ENCODE peak calls at places on chromosomes 16 and 17, in ten cellular contexts. One of them, this sample, is unnamed.

GRCh38 chr17:5380491-5381135 is 38.8 kb downstream of the NUP88 start:
- DNase-seq in CD8-positive, alpha-beta memory T cell: no peak
- DNase-seq in lung: no peak
- DNase-seq in BE2C: no peak
- DNase-seq in PC-9: no peak
- DNase-seq in CD8-positive, alpha-beta T cell: no peak
- DNase-seq in endodermal cell: no peak
- DNase-seq in cardiac muscle cell: peak; percentile 5
- DNase-seq in HAP-1: no peak
- DNase-seq in neuronal stem cell: no peak
- DNase-seq in this sample: no peak

GRCh38 chr17:31320231-31320630 is 1.2 kb downstream of the EVI2A start:
- DNase-seq in neuronal stem cell: no peak
- DNase-seq in cardiac muscle cell: no peak
- DNase-seq in PC-9: no peak
- DNase-seq in HAP-1: no peak
- DNase-seq in CD8-positive, alpha-beta memory T cell: no peak
- DNase-seq in BE2C: no peak
- DNase-seq in lung: no peak
- DNase-seq in CD8-positive, alpha-beta T cell: no peak
- DNase-seq in endodermal cell: no peak
- DNase-seq in this sample: no peak

GRCh38 chr16:57537194-57537505 is 779 bp upstream of the CCDC102A start:
- DNase-seq in endodermal cell: no peak
- DNase-seq in BE2C: no peak
- DNase-seq in neuronal stem cell: no peak
- DNase-seq in CD8-positive, alpha-beta memory T cell: no peak
- DNase-seq in HAP-1: no peak
- DNase-seq in CD8-positive, alpha-beta T cell: no peak
- DNase-seq in lung: no peak
- DNase-seq in PC-9: no peak
- DNase-seq in cardiac muscle cell: no peak
- DNase-seq in this sample: no peak

GRCh38 chr16:58678269-58678668 is 6.3 kb downstream of the SLC38A7 start:
- DNase-seq in HAP-1: no peak
- DNase-seq in PC-9: no peak
- DNase-seq in neuronal stem cell: no peak
- DNase-seq in CD8-positive, alpha-beta memory T cell: no peak
- DNase-seq in CD8-positive, alpha-beta T cell: no peak
- DNase-seq in lung: no peak
- DNase-seq in endodermal cell: no peak
- DNase-seq in BE2C: no peak
- DNase-seq in cardiac muscle cell: no peak
- DNase-seq in this sample: no peak

GRCh38 chr17:82559779-82560642 is 40.5 kb downstream of the FOXK2 start:
- DNase-seq in CD8-positive, alpha-beta memory T cell: no peak
- DNase-seq in lung: no peak
- DNase-seq in cardiac muscle cell: no peak
- DNase-seq in CD8-positive, alpha-beta T cell: no peak
- DNase-seq in BE2C: no peak
- DNase-seq in neuronal stem cell: no peak
- DNase-seq in PC-9: no peak
- DNase-seq in endodermal cell: no peak
- DNase-seq in HAP-1: no peak
- DNase-seq in this sample: no peak

GRCh38 chr16:89141884-89142267 is 29.7 kb upstream of the CDH15 start:
- DNase-seq in BE2C: no peak
- DNase-seq in lung: no peak
- DNase-seq in PC-9: no peak
- DNase-seq in endodermal cell: no peak
- DNase-seq in neuronal stem cell: no peak
- DNase-seq in CD8-positive, alpha-beta T cell: peak; percentile 8
- DNase-seq in CD8-positive, alpha-beta memory T cell: no peak
- DNase-seq in cardiac muscle cell: no peak
- DNase-seq in HAP-1: no peak
- DNase-seq in this sample: no peak

GRCh38 chr17:65743313-65743665 is 181.8 kb upstream of the AXIN2 start:
- DNase-seq in PC-9: no peak
- DNase-seq in HAP-1: no peak
- DNase-seq in CD8-positive, alpha-beta T cell: no peak
- DNase-seq in neuronal stem cell: no peak
- DNase-seq in cardiac muscle cell: peak; percentile 41
- DNase-seq in lung: no peak
- DNase-seq in CD8-positive, alpha-beta memory T cell: no peak
- DNase-seq in endodermal cell: no peak
- DNase-seq in BE2C: no peak
- DNase-seq in this sample: no peak

GRCh38 chr16:2058901-2059300 is 11.1 kb downstream of the TSC2 start:
- DNase-seq in PC-9: no peak
- DNase-seq in endodermal cell: no peak
- DNase-seq in BE2C: no peak
- DNase-seq in cardiac muscle cell: no peak
- DNase-seq in neuronal stem cell: peak; percentile 31
- DNase-seq in CD8-positive, alpha-beta memory T cell: no peak
- DNase-seq in CD8-positive, alpha-beta T cell: no peak
- DNase-seq in lung: no peak
- DNase-seq in HAP-1: no peak
- DNase-seq in this sample: no peak

GRCh38 chr16:82071421-82071820 is 36.4 kb downstream of the HSD17B2 start:
- DNase-seq in HAP-1: no peak
- DNase-seq in CD8-positive, alpha-beta memory T cell: no peak
- DNase-seq in cardiac muscle cell: no peak
- DNase-seq in lung: no peak
- DNase-seq in endodermal cell: no peak
- DNase-seq in PC-9: no peak
- DNase-seq in BE2C: no peak
- DNase-seq in CD8-positive, alpha-beta T cell: no peak
- DNase-seq in neuronal stem cell: no peak
- DNase-seq in this sample: no peak

GRCh38 chr17:39153541-39154111 is 2.2 kb upstream of the PLXDC1 start:
- DNase-seq in cardiac muscle cell: peak; percentile 89
- DNase-seq in CD8-positive, alpha-beta memory T cell: peak; percentile 86
- DNase-seq in endodermal cell: peak; percentile 98
- DNase-seq in BE2C: peak; percentile 85
- DNase-seq in PC-9: peak; percentile 79
- DNase-seq in CD8-positive, alpha-beta T cell: peak; percentile 91
- DNase-seq in neuronal stem cell: peak; percentile 90
- DNase-seq in lung: peak; percentile 93
- DNase-seq in HAP-1: peak; percentile 94
- DNase-seq in this sample: peak; percentile 84

GRCh38 chr16:50547340-50547865 is 793 bp upstream of the NKD1 start:
- DNase-seq in HAP-1: peak; percentile 27
- DNase-seq in endodermal cell: peak; percentile 87
- DNase-seq in lung: no peak
- DNase-seq in CD8-positive, alpha-beta T cell: peak; percentile 92
- DNase-seq in BE2C: peak; percentile 30
- DNase-seq in PC-9: no peak
- DNase-seq in CD8-positive, alpha-beta memory T cell: peak; percentile 78
- DNase-seq in neuronal stem cell: peak; percentile 41
- DNase-seq in cardiac muscle cell: peak; percentile 10
- DNase-seq in this sample: peak; percentile 85

GRCh38 chr17:72187544-72187943 is 66.7 kb downstream of the SOX9 start:
- DNase-seq in endodermal cell: no peak
- DNase-seq in CD8-positive, alpha-beta memory T cell: no peak
- DNase-seq in HAP-1: no peak
- DNase-seq in cardiac muscle cell: peak; percentile 85
- DNase-seq in BE2C: no peak
- DNase-seq in lung: no peak
- DNase-seq in neuronal stem cell: peak; percentile 24
- DNase-seq in PC-9: no peak
- DNase-seq in CD8-positive, alpha-beta T cell: no peak
- DNase-seq in this sample: no peak

GRCh38 chr16:13767215-13767614 is 152.7 kb upstream of the ERCC4 start:
- DNase-seq in neuronal stem cell: peak; percentile 37
- DNase-seq in BE2C: no peak
- DNase-seq in endodermal cell: no peak
- DNase-seq in cardiac muscle cell: no peak
- DNase-seq in HAP-1: no peak
- DNase-seq in PC-9: no peak
- DNase-seq in lung: no peak
- DNase-seq in CD8-positive, alpha-beta memory T cell: no peak
- DNase-seq in CD8-positive, alpha-beta T cell: no peak
- DNase-seq in this sample: no peak

GRCh38 chr16:762049-762513 is 1.5 kb downstream of the MSLN start:
- DNase-seq in cardiac muscle cell: no peak
- DNase-seq in lung: no peak
- DNase-seq in PC-9: no peak
- DNase-seq in endodermal cell: no peak
- DNase-seq in CD8-positive, alpha-beta T cell: peak; percentile 2
- DNase-seq in neuronal stem cell: no peak
- DNase-seq in CD8-positive, alpha-beta memory T cell: no peak
- DNase-seq in HAP-1: no peak
- DNase-seq in BE2C: no peak
- DNase-seq in this sample: no peak

GRCh38 chr16:17829826-17830225 is 359.1 kb upstream of the XYLT1 start:
- DNase-seq in neuronal stem cell: no peak
- DNase-seq in CD8-positive, alpha-beta memory T cell: no peak
- DNase-seq in endodermal cell: no peak
- DNase-seq in PC-9: no peak
- DNase-seq in CD8-positive, alpha-beta T cell: no peak
- DNase-seq in BE2C: no peak
- DNase-seq in HAP-1: no peak
- DNase-seq in lung: no peak
- DNase-seq in cardiac muscle cell: no peak
- DNase-seq in this sample: no peak

GRCh38 chr17:55354941-55355340 is 66.7 kb downstream of the MMD start:
- DNase-seq in CD8-positive, alpha-beta T cell: no peak
- DNase-seq in neuronal stem cell: no peak
- DNase-seq in PC-9: no peak
- DNase-seq in HAP-1: no peak
- DNase-seq in BE2C: no peak
- DNase-seq in lung: no peak
- DNase-seq in cardiac muscle cell: no peak
- DNase-seq in endodermal cell: no peak
- DNase-seq in CD8-positive, alpha-beta memory T cell: no peak
- DNase-seq in this sample: no peak
- H3K9me3 ChIP-seq in CD8-positive, alpha-beta T cell: no peaks in the 10 kb centered on the region
- H3K9me3 ChIP-seq in neuronal stem cell: no peaks in the 10 kb centered on the region
- H3K9me3 ChIP-seq in PC-9: no peaks in the 10 kb centered on the region
- H3K9me3 ChIP-seq in HAP-1: no peaks in the 10 kb centered on the region
- H3K9me3 ChIP-seq in BE2C: no peaks in the 10 kb centered on the region
- H3K9me3 ChIP-seq in lung: no peaks in the 10 kb centered on the region
- H3K9me3 ChIP-seq in cardiac muscle cell: no peaks in the 10 kb centered on the region
- H3K9me3 ChIP-seq in endodermal cell: peaks cover under 1% of the 10 kb centered on the region
- H3K9me3 ChIP-seq in CD8-positive, alpha-beta memory T cell: no peaks in the 10 kb centered on the region
- H3K9me3 ChIP-seq in this sample: no peaks in the 10 kb centered on the region

DNA sequence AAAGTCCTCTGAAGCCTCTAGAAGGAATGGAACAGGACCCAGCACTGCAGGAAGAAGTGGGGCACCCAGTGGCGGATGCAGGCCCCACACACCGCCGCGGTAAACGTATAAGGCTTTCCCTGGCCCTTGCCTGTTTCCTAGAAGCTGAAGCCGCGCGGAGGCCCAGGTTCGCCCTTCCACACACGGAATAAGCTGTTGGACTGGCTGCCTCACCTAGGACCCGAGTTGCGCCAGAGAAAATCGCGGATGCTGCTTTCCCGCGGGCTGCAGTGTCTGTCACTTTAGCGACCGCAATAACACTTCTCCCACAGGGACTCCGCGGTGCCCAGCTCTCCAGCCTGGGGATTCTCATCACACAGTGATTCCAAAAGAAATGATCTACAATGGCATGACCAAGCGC is 1736.9 kb downstream of the TP53TG3F start:
- DNase-seq in HAP-1: no peak
- DNase-seq in CD8-positive, alpha-beta T cell: no peak
- DNase-seq in CD8-positive, alpha-beta memory T cell: no peak
- DNase-seq in BE2C: no peak
- DNase-seq in lung: no peak
- DNase-seq in PC-9: no peak
- DNase-seq in cardiac muscle cell: no peak
- DNase-seq in endodermal cell: no peak
- DNase-seq in neuronal stem cell: no peak
- DNase-seq in this sample: no peak
- H3K9me3 ChIP-seq in HAP-1: no peaks in the 10 kb centered on the region
- H3K9me3 ChIP-seq in CD8-positive, alpha-beta T cell: no peaks in the 10 kb centered on the region
- H3K9me3 ChIP-seq in CD8-positive, alpha-beta memory T cell: no peaks in the 10 kb centered on the region
- H3K9me3 ChIP-seq in BE2C: no peaks in the 10 kb centered on the region
- H3K9me3 ChIP-seq in lung: peaks cover 20% of the 10 kb centered on the region
- H3K9me3 ChIP-seq in PC-9: no peaks in the 10 kb centered on the region
- H3K9me3 ChIP-seq in cardiac muscle cell: no peaks in the 10 kb centered on the region
- H3K9me3 ChIP-seq in endodermal cell: peaks cover 78% of the 10 kb centered on the region
- H3K9me3 ChIP-seq in neuronal stem cell: no peaks in the 10 kb centered on the region
- H3K9me3 ChIP-seq in this sample: peaks cover 3% of the 10 kb centered on the region

GRCh38 chr16:35305476-35305875 is 1846.1 kb downstream of the TP53TG3F start:
- DNase-seq in endodermal cell: no peak
- DNase-seq in neuronal stem cell: no peak
- DNase-seq in HAP-1: no peak
- DNase-seq in CD8-positive, alpha-beta T cell: no peak
- DNase-seq in lung: no peak
- DNase-seq in BE2C: no peak
- DNase-seq in CD8-positive, alpha-beta memory T cell: no peak
- DNase-seq in cardiac muscle cell: no peak
- DNase-seq in PC-9: no peak
- DNase-seq in this sample: no peak
- H3K9me3 ChIP-seq in endodermal cell: peaks cover 96% of the 10 kb centered on the region
- H3K9me3 ChIP-seq in neuronal stem cell: no peaks in the 10 kb centered on the region
- H3K9me3 ChIP-seq in HAP-1: no peaks in the 10 kb centered on the region
- H3K9me3 ChIP-seq in CD8-positive, alpha-beta T cell: peaks cover 4% of the 10 kb centered on the region
- H3K9me3 ChIP-seq in lung: peaks cover 5% of the 10 kb centered on the region
- H3K9me3 ChIP-seq in BE2C: peaks cover 19% of the 10 kb centered on the region
- H3K9me3 ChIP-seq in CD8-positive, alpha-beta memory T cell: no peaks in the 10 kb centered on the region
- H3K9me3 ChIP-seq in cardiac muscle cell: peaks cover under 1% of the 10 kb centered on the region
- H3K9me3 ChIP-seq in PC-9: no peaks in the 10 kb centered on the region
- H3K9me3 ChIP-seq in this sample: peaks cover 5% of the 10 kb centered on the region

GRCh38 chr16:35214840-35215239 is 1755.4 kb downstream of the TP53TG3F start:
- DNase-seq in lung: no peak
- DNase-seq in BE2C: no peak
- DNase-seq in CD8-positive, alpha-beta memory T cell: no peak
- DNase-seq in PC-9: no peak
- DNase-seq in HAP-1: no peak
- DNase-seq in endodermal cell: no peak
- DNase-seq in cardiac muscle cell: no peak
- DNase-seq in CD8-positive, alpha-beta T cell: no peak
- DNase-seq in neuronal stem cell: no peak
- DNase-seq in this sample: no peak
- H3K9me3 ChIP-seq in lung: peaks cover 13% of the 10 kb centered on the region
- H3K9me3 ChIP-seq in BE2C: no peaks in the 10 kb centered on the region
- H3K9me3 ChIP-seq in CD8-positive, alpha-beta memory T cell: peaks cover 4% of the 10 kb centered on the region
- H3K9me3 ChIP-seq in PC-9: no peaks in the 10 kb centered on the region
- H3K9me3 ChIP-seq in HAP-1: no peaks in the 10 kb centered on the region
- H3K9me3 ChIP-seq in endodermal cell: peaks cover 70% of the 10 kb centered on the region
- H3K9me3 ChIP-seq in cardiac muscle cell: peaks cover 5% of the 10 kb centered on the region
- H3K9me3 ChIP-seq in CD8-positive, alpha-beta T cell: no peaks in the 10 kb centered on the region
- H3K9me3 ChIP-seq in neuronal stem cell: no peaks in the 10 kb centered on the region
- H3K9me3 ChIP-seq in this sample: no peaks in the 10 kb centered on the region

DNA sequence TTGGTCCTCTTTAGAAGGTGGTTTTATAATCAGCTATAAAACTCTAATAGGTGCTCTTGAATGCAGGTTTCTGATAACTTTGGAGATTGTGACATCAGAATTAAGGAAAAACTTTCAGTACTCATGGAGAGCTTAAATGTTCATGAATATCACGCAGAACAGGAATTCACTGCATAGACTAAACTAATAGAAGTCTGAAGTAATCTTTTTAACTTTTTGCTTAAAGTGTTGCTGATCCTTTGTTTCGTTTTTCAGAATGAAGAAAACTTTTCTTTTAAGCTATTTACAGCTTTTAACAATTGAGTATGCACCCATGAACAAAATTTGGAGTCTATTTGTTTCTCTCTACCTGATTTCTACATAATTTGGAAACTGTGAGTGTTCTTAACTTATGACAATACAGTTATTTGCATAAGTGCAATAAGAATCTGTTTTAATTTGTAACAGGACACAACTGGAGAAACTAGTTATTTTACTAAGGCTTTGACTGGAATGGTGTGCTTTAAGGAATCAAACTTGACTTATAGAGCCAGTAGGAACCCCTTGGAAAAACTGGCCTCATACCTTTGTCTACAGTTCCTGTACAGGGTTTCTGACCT is 17.0 kb upstream of the TRIM25 start:
- DNase-seq in CD8-positive, alpha-beta T cell: no peak
- DNase-seq in CD8-positive, alpha-beta memory T cell: no peak
- DNase-seq in PC-9: no peak
- DNase-seq in lung: no peak
- DNase-seq in neuronal stem cell: no peak
- DNase-seq in endodermal cell: no peak
- DNase-seq in cardiac muscle cell: no peak
- DNase-seq in BE2C: no peak
- DNase-seq in HAP-1: no peak
- DNase-seq in this sample: no peak
- H3K9me3 ChIP-seq in CD8-positive, alpha-beta T cell: no peaks in the 10 kb centered on the region
- H3K9me3 ChIP-seq in CD8-positive, alpha-beta memory T cell: no peaks in the 10 kb centered on the region
- H3K9me3 ChIP-seq in PC-9: peaks cover 37% of the 10 kb centered on the region
- H3K9me3 ChIP-seq in lung: no peaks in the 10 kb centered on the region
- H3K9me3 ChIP-seq in neuronal stem cell: peaks cover 25% of the 10 kb centered on the region
- H3K9me3 ChIP-seq in endodermal cell: peaks cover 71% of the 10 kb centered on the region
- H3K9me3 ChIP-seq in cardiac muscle cell: peaks cover 3% of the 10 kb centered on the region
- H3K9me3 ChIP-seq in BE2C: peaks cover 3% of the 10 kb centered on the region
- H3K9me3 ChIP-seq in HAP-1: peaks cover 21% of the 10 kb centered on the region
- H3K9me3 ChIP-seq in this sample: peaks cover 4% of the 10 kb centered on the region